ENCODE peak calls at places on chromosomes 4 and X, in six cellular contexts. M is fibroblast of pulmonary artery, U is NCI-H1092 treated with DMSO at 0.1 percent for 48 hours, X is cardiac muscle cell, Y is H9, P is AG10803. K is an unnamed sample.

GRCh38 chr4:122798101-122798500 is 28.5 kb upstream of the FGF2 start:
- DNase-seq in M (peak; percentile 94), U (no peak), X (peak; percentile 92), Y (peak; percentile 74), P (peak; percentile 99), K (no peak)

GRCh38 chr4:150944660-150945059 is 70.4 kb downstream of the LRBA start:
- DNase-seq in M (no peak), U (no peak), X (no peak), Y (no peak), P (no peak), K (no peak)

GRCh38 chr4:165027762-165028402 is 3.9 kb upstream of the TRIM60 start:
- DNase-seq in M (peak; percentile 9), U (no peak), X (peak; percentile 21), Y (no peak), P (no peak), K (no peak)

GRCh38 chrX:24259544-24260240 is 54.2 kb downstream of the SUPT20HL2 start:
- DNase-seq in M (peak; percentile 81), U (peak; percentile 34), X (peak; percentile 84), Y (peak; percentile 43), P (peak; percentile 74), K (peak; percentile 15)

GRCh38 chrX:106415276-106415895 is 196.4 kb upstream of the RADX start:
- DNase-seq in M (peak; percentile 38), U (peak; percentile 2), X (peak; percentile 18), Y (no peak), P (peak; percentile 7), K (peak; percentile 3)

GRCh38 chr4:57658673-57659072 is 548.5 kb upstream of the IGFBP7 start:
- DNase-seq in M (no peak), U (no peak), X (no peak), Y (no peak), P (no peak), K (no peak)

GRCh38 chrX:11298600-11298999 is 5.4 kb downstream of the AMELX start:
- DNase-seq in M (no peak), U (no peak), X (no peak), Y (no peak), P (no peak), K (no peak)

GRCh38 chr4:58453956-58454355 is 1343.8 kb upstream of the IGFBP7 start:
- DNase-seq in M (no peak), U (no peak), X (no peak), Y (no peak), P (no peak), K (no peak)

GRCh38 chr4:169604131-169604900 is 8.1 kb downstream of the NEK1 start:
- DNase-seq in M (peak; percentile 73), U (no peak), X (peak; percentile 69), Y (no peak), P (peak; percentile 74), K (no peak)

GRCh38 chr4:126106658-126107057 is 791.9 kb downstream of the FAT4 start:
- DNase-seq in M (peak; percentile 0), U (no peak), X (no peak), Y (peak; percentile 30), P (peak; percentile 3), K (no peak)

GRCh38 chrX:39645059-39645895 is 452.5 kb downstream of the BCOR start:
- DNase-seq in M (peak; percentile 85), U (no peak), X (peak; percentile 89), Y (no peak), P (peak; percentile 90), K (no peak)

GRCh38 chr4:42609051-42609450 is 47.9 kb downstream of the ATP8A1 start:
- DNase-seq in M (no peak), U (no peak), X (no peak), Y (no peak), P (no peak), K (no peak)

GRCh38 chr4:121155893-121156292 is 8.2 kb downstream of the TNIP3 start:
- DNase-seq in M (peak; percentile 96), U (no peak), X (peak; percentile 88), Y (no peak), P (peak; percentile 90), K (no peak)

GRCh38 chr4:53821179-53821851 is 230.0 kb upstream of the LNX1 start:
- DNase-seq in M (no peak), U (no peak), X (no peak), Y (no peak), P (no peak), K (no peak)

GRCh38 chr4:140857111-140857510 is 100.9 kb upstream of the TBC1D9 start:
- DNase-seq in M (no peak), U (no peak), X (no peak), Y (no peak), P (no peak), K (no peak)

GRCh38 chr4:125390126-125390525 is 75.4 kb downstream of the FAT4 start:
- DNase-seq in M (peak; percentile 75), U (no peak), X (peak; percentile 66), Y (no peak), P (peak; percentile 85), K (no peak)

GRCh38 chrX:31038585-31039326 is 33.1 kb downstream of the FTHL17 start:
- DNase-seq in M (peak; percentile 58), U (peak; percentile 19), X (peak; percentile 72), Y (peak; percentile 28), P (peak; percentile 13), K (peak; percentile 34)

K was measured in endothelial cell.